ENCODE peak calls at places on chromosomes 16 and 17, in six cellular contexts. K is Peyer's patch; C is ascending aorta; I is A549; M is stomach; Y is CD4-positive, CD25-positive, alpha-beta regulatory T cell. P is an unnamed sample. For H3K4me1, the result is how much of the 10 kb centered on the place peaks cover.

GRCh38 chr17:49676276-49676868 is 1.5 kb downstream of the SPOP start:
- DNase-seq in K (no peak), C (no peak), I (no peak), M (no peak), Y (peak), P (no peak)

GRCh38 chr17:60823520-60823919 is 145.9 kb downstream of the BCAS3 start:
- DNase-seq in K (no peak), C (no peak), I (no peak), M (no peak), Y (no peak), P (no peak)

GRCh38 chr17:58991718-58992331 is 114.9 kb downstream of the TRIM37 start:
- DNase-seq in K (peak), C (no peak), I (peak), M (peak), Y (no peak), P (no peak)

GRCh38 chr17:54900457-54901229 is at the start of gene TOM1L1:
- DNase-seq in K (peak), C (peak), I (peak), M (peak), Y (no peak), P (peak)

GRCh38 chr17:78341559-78342437 is 18.1 kb downstream of the SOCS3 start:
- DNase-seq in K (peak), C (peak), I (peak), M (peak), Y (peak), P (peak)

GRCh38 chr16:58654456-58655214 is 25.0 kb upstream of the CNOT1 start:
- DNase-seq in K (no peak), C (no peak), I (no peak), M (no peak), Y (no peak), P (no peak)

GRCh38 chr16:12546918-12547607 is 256.6 kb downstream of the CPPED1 start:
- DNase-seq in K (no peak), C (no peak), I (no peak), M (no peak), Y (no peak), P (no peak)

GRCh38 chr17:28989028-28989427 is 16.8 kb downstream of the SEZ6 start:
- DNase-seq in K (no peak), C (no peak), I (no peak), M (no peak), Y (no peak), P (no peak)

GRCh38 chr17:8628609-8629169 is 1.8 kb downstream of the MYH10 start:
- DNase-seq in K (no peak), C (no peak), I (no peak), M (no peak), Y (no peak), P (no peak)

GRCh38 chr17:3826191-3826590 is 19.9 kb downstream of the NCBP3 start:
- DNase-seq in K (no peak), C (no peak), I (no peak), M (no peak), Y (no peak), P (no peak)

GRCh38 chr17:10072556-10072955 is 125.8 kb downstream of the GAS7 start:
- DNase-seq in K (no peak), C (no peak), I (no peak), M (no peak), Y (no peak), P (no peak)

GRCh38 chr16:73890524-73891500 is 405.8 kb upstream of the PSMD7 start:
- DNase-seq in K (no peak), C (no peak), I (no peak), M (no peak), Y (no peak), P (no peak)

GRCh38 chr17:29483503-29483902 is 83.3 kb downstream of the ABHD15 start:
- DNase-seq in K (no peak), C (no peak), I (no peak), M (no peak), Y (no peak), P (no peak)

GRCh38 chr17:77749316-77749715 is 209.2 kb upstream of the TNRC6C start:
- DNase-seq in K (no peak), C (peak), I (no peak), M (no peak), Y (no peak), P (peak)

GRCh38 chr16:70779361-70779760 is 21.6 kb downstream of the VAC14 start:
- DNase-seq in K (no peak), C (no peak), I (no peak), M (no peak), Y (no peak), P (no peak)

GRCh38 chr17:39001703-39002637 is 34.8 kb upstream of the FBXO47 start:
- DNase-seq in K (peak), C (peak), I (peak), M (peak), Y (no peak), P (peak)

GRCh38 chr16:87764600-87765472 is 950 bp downstream of the KLHDC4 start:
- DNase-seq in K (no peak), C (no peak), I (no peak), M (no peak), Y (no peak), P (no peak)

GRCh38 chr17:61261001-61261587 is 138.5 kb upstream of the TBX2 start:
- DNase-seq in K (no peak), C (no peak), I (no peak), M (no peak), Y (no peak), P (no peak)

GRCh38 chr16:79915264-79916160 is 315.0 kb upstream of the MAF start:
- DNase-seq in K (no peak), C (no peak), I (peak), M (no peak), Y (no peak), P (no peak)

GRCh38 chr17:8003594-8004181 is 1.3 kb downstream of the GUCY2D start:
- DNase-seq in K (no peak), C (no peak), I (no peak), M (no peak), Y (no peak), P (no peak)

GRCh38 chr16:83473109-83473508 is 334.7 kb upstream of the HSBP1 start:
- DNase-seq in K (no peak), C (no peak), I (no peak), M (no peak), Y (no peak), P (no peak)

GRCh38 chr17:740240-741055 is 8.1 kb downstream of the TLCD3A start:
- DNase-seq in K (peak), C (no peak), I (no peak), M (no peak), Y (no peak), P (no peak)

GRCh38 chr17:17348872-17349723 is 45.9 kb downstream of the NT5M start:
- DNase-seq in K (peak), C (peak), I (no peak), M (no peak), Y (no peak), P (peak)

DNA sequence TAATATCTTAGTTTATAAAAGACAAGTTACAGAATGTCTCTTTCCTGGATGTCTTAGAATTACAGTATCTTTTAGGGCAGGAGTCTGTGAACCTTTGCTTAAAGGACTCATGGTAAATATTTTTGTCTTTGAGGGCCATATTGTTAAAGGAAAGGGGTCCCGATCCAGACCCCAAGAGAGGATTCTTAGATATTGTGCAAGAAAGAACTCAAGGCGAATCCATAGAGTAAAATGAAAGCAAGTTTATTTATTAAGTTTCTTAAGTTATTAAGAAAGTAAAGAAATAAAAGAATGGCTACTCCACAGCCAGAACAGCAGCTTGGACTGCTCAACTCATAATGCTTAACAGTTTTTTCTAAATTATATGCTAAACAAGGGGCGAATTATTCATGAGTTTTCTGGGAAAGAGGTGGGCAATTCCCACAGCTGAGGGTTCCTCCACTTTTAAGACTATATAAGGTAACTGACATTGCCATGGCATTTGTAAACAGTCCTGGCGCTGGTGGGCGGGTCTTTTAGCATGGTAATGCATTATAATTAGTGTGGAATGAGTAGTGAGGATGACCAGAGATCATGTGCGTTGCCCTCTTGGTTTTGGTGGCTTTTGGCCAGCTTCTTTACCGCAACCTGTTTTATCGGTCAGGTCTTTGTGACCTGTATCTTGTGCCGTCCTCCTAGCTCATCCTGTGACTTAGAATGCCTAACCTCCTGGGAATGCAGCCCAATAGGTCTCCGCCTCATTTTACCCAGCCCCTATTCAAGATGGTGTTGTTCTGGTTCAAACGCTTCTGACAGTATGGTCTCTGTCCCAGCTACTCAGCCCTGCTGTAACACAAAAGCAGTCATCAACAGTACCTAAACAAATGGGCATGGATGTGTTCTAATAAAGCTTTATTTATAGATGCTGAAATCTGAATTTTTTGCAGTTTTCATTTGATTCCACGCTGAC is 53.2 kb downstream of the BMERB1 start:
- DNase-seq in K (peak), C (no peak), I (no peak), M (no peak), Y (no peak), P (no peak)
- H3K27ac ChIP-seq in K (no peak), C (peak), I (peak), M (no peak), Y (no peak), P (no peak)

DNA sequence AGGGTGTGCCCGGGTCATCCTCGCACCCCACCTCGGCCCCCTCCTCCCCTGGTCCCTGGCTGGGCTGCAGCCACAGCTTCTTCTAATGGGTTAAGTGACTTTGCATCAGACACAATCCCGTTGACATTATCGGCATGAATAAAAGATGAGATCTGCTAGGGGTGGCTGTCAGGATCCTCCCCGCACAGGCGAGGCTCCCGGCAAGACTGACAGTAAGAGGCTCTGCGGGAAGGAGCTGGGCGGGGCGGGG is 191.1 kb upstream of the GSE1 start:
- DNase-seq in K (no peak), C (no peak), I (no peak), M (no peak), Y (no peak), P (no peak)
- H3K4me1 ChIP-seq in K (under half), C (under half), I (under half), M (under half), Y (under half), P (under half)

GRCh38 chr17:50957600-50958575 is 91.7 kb upstream of the TOB1 start:
- DNase-seq in K (no peak), C (no peak), I (no peak), M (no peak), Y (no peak), P (no peak)
- H3K27ac ChIP-seq in K (no peak), C (no peak), I (no peak), M (peak), Y (no peak), P (no peak)

DNA sequence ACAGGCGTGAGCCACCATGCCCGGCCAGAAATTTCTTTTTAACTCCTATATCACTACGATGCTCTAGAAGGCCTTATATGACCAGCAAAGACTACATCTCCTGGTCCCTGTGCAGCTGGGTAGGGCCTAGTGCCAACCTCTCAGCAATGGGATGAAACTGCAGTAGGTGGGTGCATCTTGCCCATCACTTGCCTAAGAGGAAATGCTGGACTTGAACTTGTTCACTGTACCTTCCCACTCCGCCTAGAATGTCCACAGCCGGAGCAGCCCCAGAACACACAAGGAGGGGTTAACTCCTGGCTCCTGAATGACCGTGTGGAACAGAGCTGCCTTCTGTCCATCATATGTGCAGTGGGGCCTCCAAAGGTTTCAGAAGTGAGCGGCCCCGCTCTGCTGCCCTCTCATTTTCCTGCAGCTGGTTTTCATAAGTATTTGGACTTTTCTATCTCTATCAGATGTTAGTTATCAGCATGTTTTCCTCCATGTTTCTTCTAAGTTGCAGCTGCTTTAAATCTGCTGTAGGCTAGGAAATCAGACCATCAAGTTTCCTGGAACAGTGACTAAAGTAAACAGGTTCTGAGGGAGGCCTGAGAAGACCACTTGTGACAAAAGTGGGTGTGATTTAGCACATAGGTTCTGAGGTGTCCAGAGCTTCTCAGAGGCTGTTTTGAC is 52.5 kb downstream of the WSB1 start:
- DNase-seq in K (no peak), C (no peak), I (no peak), M (no peak), Y (no peak), P (no peak)
- H3K4me1 ChIP-seq in K (under half), C (under half), I (under half), M (under half), Y (under half), P (under half)

DNA sequence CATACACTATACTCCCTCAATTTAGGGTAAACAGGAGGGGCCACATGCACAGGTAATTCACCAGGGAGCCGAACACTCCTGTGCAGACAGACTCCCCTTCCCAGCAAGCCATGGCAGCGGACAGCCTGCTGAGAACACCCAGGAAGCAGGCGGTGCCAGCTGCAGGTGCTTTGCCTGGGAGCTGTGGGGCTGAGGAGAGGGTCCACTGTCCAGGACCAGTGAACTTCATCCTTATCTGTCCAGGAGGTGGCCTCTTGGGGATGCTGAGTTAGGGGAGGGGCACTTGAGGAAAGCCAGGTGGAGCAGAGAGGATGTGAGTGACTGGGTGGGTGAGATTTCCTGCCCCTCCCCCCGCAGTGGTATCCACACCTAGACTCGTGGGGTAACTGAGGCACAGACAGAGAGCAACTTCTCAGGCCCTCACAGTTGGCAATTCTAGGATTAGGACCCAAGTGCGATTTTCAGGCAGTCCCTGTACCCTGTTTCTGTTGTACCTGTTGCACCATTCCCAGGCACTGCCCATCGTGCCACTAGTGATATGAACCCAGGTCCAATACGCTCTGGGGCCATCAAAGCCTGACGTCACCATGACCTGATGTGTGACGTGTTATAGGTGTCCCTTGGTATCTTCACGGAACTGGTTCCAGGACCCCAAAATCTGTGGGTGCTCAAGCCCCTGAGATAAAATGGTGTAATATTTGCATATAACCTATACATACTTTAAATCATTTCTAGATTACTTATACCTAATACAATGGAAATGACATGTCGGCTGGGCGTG is 1.2 kb downstream of the GRN start:
- DNase-seq in K (no peak), C (no peak), I (no peak), M (no peak), Y (no peak), P (no peak)
- H3K27ac ChIP-seq in K (peak), C (no peak), I (no peak), M (peak), Y (no peak), P (peak)

DNA sequence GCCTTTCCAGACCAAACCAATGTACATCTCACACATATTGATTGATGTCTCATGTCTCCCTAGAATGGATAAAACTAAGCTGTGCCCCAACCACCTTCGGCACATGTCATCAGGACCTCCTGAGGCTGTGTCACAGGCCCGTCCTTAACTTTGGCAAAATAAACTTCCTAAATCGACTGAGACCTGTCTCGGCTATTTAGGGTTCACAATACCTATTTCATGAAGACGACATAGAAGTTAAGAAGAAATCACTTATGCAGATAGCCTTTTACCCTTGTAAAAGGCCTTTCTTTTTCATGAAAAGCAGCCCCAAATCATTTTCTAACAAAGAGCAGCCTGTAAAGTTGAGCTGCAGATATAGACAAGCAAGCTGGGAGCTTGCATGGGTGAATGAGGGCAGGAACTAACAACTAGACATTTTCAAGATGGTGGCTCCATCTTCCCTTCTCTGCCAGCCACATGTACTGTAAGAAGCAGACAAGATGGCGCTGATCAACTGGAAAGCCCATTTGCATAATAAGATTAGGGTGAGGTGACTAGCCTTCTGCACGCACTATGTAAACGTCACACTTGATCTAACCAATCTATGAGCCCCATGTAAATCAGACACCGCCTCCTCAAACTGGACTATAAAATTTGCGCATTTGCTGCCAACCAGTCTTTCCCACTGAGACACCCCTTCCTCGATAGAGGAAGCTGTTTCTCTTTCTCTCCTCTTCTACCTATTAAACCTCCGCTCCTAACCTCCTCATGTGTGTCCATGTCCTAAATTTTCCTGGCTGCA is 4.7 kb upstream of the KDM8 start:
- DNase-seq in K (no peak), C (no peak), I (no peak), M (no peak), Y (no peak), P (no peak)
- H3K4me1 ChIP-seq in K (under half), C (under half), I (under half), M (under half), Y (half or more), P (under half)